ENCODE peak calls at places on chromosomes 4 and X, in four cellular contexts. Y is GM10248, W is sigmoid colon, D is HFF-Myc. K is an unnamed sample.
A peak's percentile ranks its signal among the peaks of the same experiment; 100 is the strongest.

GRCh38 chrX:128781506-128781905 is 729.3 kb upstream of the ACTRT1 start:
- DNase-seq in Y (peak; percentile 13), W (no peak), D (no peak), K (no peak)

GRCh38 chr4:57501715-57502114 is 391.5 kb upstream of the IGFBP7 start:
- DNase-seq in Y (no peak), W (no peak), D (no peak), K (no peak)

GRCh38 chr4:106502106-106502699 is 133.6 kb upstream of the GIMD1 start:
- DNase-seq in Y (peak; percentile 46), W (no peak), D (peak; percentile 26), K (no peak)

GRCh38 chr4:63541828-63542227 is 867.4 kb downstream of the TECRL start:
- DNase-seq in Y (no peak), W (no peak), D (no peak), K (no peak)

GRCh38 chr4:4394644-4395043 is 7.7 kb downstream of the NSG1 start:
- DNase-seq in Y (no peak), W (no peak), D (no peak), K (no peak)

GRCh38 chr4:98470831-98471230 is 187.6 kb downstream of the TSPAN5 start:
- DNase-seq in Y (no peak), W (no peak), D (no peak), K (no peak)

GRCh38 chr4:10098770-10099139 is 17.8 kb downstream of the WDR1 start:
- DNase-seq in Y (no peak), W (no peak), D (peak; percentile 54), K (no peak)

GRCh38 chrX:1551959-1552546 is 15.1 kb upstream of the P2RY8 start:
- DNase-seq in Y (no peak), W (no peak), D (no peak), K (no peak)

GRCh38 chr4:879730-880079 is 52.4 kb downstream of the GAK start:
- DNase-seq in Y (peak; percentile 79), W (no peak), D (no peak), K (no peak)

GRCh38 chr4:7822858-7823257 is 116.8 kb downstream of the AFAP1 start:
- DNase-seq in Y (no peak), W (peak; percentile 80), D (no peak), K (no peak)

GRCh38 chr4:36244257-36245084 is at the start of gene ARAP2:
- DNase-seq in Y (peak; percentile 82), W (peak; percentile 67), D (no peak), K (no peak)

GRCh38 chr4:7254736-7255487 is 62.6 kb downstream of the SORCS2 start:
- DNase-seq in Y (peak; percentile 60), W (no peak), D (no peak), K (no peak)

GRCh38 chr4:89273741-89274141 is 33.9 kb downstream of the GPRIN3 start:
- DNase-seq in Y (no peak), W (no peak), D (no peak), K (no peak)

GRCh38 chrX:20374866-20375530 is 108.3 kb upstream of the RPS6KA3 start:
- DNase-seq in Y (no peak), W (no peak), D (no peak), K (no peak)

GRCh38 chr4:71406459-71406963 is 67.7 kb downstream of the SLC4A4 start:
- DNase-seq in Y (no peak), W (no peak), D (no peak), K (peak; percentile 3)

GRCh38 chr4:6527259-6527658 is 47.7 kb upstream of the MAN2B2 start:
- DNase-seq in Y (no peak), W (peak; percentile 30), D (no peak), K (no peak)

GRCh38 chrX:24479924-24480722 is 15.0 kb downstream of the PDK3 start:
- DNase-seq in Y (peak; percentile 58), W (no peak), D (no peak), K (no peak)

GRCh38 chr4:36255575-36255974 is 11.3 kb upstream of the ARAP2 start:
- DNase-seq in Y (peak; percentile 42), W (no peak), D (no peak), K (no peak)

GRCh38 chr4:161448550-161449180 is 715.1 kb downstream of the FSTL5 start:
- DNase-seq in Y (no peak), W (no peak), D (no peak), K (no peak)

GRCh38 chr4:152385551-152385950 is 150.3 kb downstream of the FBXW7 start:
- DNase-seq in Y (no peak), W (no peak), D (no peak), K (no peak)

GRCh38 chr4:142563682-142564291 is 282.3 kb downstream of the INPP4B start:
- DNase-seq in Y (no peak), W (no peak), D (no peak), K (no peak)

GRCh38 chr4:165324918-165325304 is 2.6 kb upstream of the MSMO1 start:
- DNase-seq in Y (no peak), W (no peak), D (no peak), K (no peak)

GRCh38 chr4:26624042-26624441 is 40.2 kb downstream of the TBC1D19 start:
- DNase-seq in Y (no peak), W (no peak), D (no peak), K (no peak)

GRCh38 chrX:25523574-25523973 is 507.8 kb upstream of the ARX start:
- DNase-seq in Y (peak; percentile 9), W (no peak), D (no peak), K (no peak)

GRCh38 chr4:82741188-82741587 is 57.4 kb downstream of the SCD5 start:
- DNase-seq in Y (no peak), W (no peak), D (no peak), K (no peak)

DNA sequence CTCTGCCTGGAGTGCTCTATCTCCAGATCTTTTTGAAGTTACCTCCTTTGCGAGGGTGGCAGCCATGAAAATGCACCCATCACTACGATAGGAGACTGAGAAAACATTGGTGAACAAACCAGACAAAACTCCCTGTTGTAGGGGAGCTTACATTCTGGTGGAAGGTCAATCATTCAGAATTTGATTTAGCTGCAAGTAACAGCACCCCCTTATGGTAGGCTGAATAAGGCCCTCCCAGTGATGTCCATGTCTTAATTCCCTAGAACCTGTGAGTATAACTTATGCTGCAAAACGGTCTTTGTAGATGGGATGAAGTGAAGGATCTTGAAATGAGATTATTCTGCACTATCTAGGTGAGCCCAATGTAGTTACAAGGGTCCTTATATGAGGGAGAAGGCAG is 5.6 kb upstream of the TEC start:
- DNase-seq in Y (peak; percentile 33), W (no peak), D (no peak), K (no peak)
- TF ChIP-seq CTCF in Y (peak; percentile 50), W (no peak), D (peak; percentile 77), K (peak; percentile 66)

GRCh38 chr4:15470149-15470520 is 453 bp downstream of the CC2D2A start:
- DNase-seq in Y (no peak), W (no peak), D (no peak), K (no peak)
- TF ChIP-seq CTCF in Y (no peak), W (no peak), D (no peak), K (no peak)

GRCh38 chrX:132375941-132376340 is 112.9 kb downstream of the MBNL3 start:
- DNase-seq in Y (no peak), W (no peak), D (no peak), K (no peak)
- TF ChIP-seq CTCF in Y (no peak), W (no peak), D (peak; percentile 27), K (peak; percentile 10)

DNA sequence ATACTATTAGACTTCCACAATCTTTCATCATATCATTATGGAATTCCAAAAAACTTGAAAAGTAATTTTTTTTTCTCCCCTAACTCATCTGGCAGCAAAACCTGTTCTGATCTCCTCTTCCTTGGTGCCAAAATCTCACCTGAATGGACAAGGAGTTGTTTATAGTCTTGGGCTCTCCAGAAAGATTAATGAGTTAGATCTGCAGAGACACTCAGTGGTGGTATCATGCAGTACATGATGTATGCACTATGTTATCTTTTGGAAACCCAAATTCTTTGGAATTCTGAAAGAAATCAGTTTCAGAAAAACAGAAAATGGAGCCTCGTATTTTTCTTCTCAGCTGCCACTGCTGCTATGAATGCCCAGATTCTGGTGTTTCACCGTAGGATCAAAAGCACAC is 11.7 kb downstream of the GPM6B start:
- DNase-seq in Y (no peak), W (no peak), D (no peak), K (no peak)
- TF ChIP-seq CTCF in Y (no peak), W (no peak), D (no peak), K (no peak)

GRCh38 chr4:185183622-185184281 is 20.0 kb downstream of the CFAP97 start:
- DNase-seq in Y (peak; percentile 61), W (peak; percentile 92), D (peak; percentile 89), K (peak; percentile 82)
- TF ChIP-seq CTCF in Y (peak; percentile 67), W (peak; percentile 60), D (peak; percentile 85), K (peak; percentile 83)

DNA sequence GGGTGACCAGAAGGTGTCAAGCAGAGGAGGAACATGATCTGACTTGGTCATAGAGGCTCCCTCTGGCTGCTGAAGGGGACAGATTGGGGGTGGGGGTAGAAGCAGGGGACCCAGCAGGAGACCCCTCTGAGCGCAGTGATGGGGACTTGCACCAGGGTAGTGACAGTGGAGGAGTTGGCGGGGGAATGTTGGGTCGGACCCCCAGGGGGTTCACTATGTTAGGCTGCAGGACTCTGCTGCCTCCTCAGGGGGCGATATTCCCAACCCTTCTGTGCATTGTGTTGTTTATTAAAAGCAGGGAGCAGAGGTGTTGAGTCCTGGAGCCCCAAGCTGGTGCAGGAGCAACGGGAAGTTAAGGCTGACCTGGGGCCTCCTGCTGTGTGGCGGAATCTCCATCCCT is 8.8 kb downstream of the WDR13 start:
- DNase-seq in Y (no peak), W (no peak), D (no peak), K (no peak)
- TF ChIP-seq CTCF in Y (no peak), W (no peak), D (no peak), K (no peak)

GRCh38 chr4:126628933-126629332 is 1003.8 kb upstream of the INTU start:
- DNase-seq in Y (no peak), W (no peak), D (no peak), K (no peak)

GRCh38 chr4:126630171-126630570 is 1002.6 kb upstream of the INTU start:
- DNase-seq in Y (no peak), W (no peak), D (no peak), K (no peak)

DNA sequence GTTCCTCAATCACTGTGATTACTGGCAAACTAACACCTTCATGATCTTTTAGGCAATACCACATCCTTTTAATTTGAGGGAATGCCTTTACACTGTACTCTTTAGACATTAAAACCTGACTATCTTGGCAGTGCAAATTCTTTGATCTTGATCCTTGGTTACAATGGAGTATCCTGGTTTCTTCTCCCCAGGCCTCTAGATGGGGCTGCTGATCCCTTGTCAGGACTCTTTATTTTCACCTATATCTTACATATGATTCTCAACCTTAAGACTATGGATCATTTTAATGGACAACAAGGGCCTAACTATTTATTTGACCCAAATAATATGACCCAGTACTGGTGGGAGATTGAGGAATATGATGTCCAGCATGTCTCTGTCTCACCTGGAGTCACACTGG is 1005.5 kb upstream of the INTU start:
- DNase-seq in Y (no peak), W (no peak), D (no peak), K (no peak)
- TF ChIP-seq CTCF in Y (no peak), W (no peak), D (peak; percentile 61), K (peak; percentile 36)

GRCh38 chrX:15815779-15816452 is 25.6 kb downstream of the ZRSR2 start:
- DNase-seq in Y (peak; percentile 30), W (no peak), D (no peak), K (no peak)
- TF ChIP-seq CTCF in Y (peak; percentile 26), W (no peak), D (peak; percentile 15), K (peak; percentile 34)